ENCODE peak calls at places on chromosome 1, in eight cellular contexts. V, K, J, E, H, F, I and X are unnamed samples.

GRCh38 chr1:248807067-248807737 is 18.5 kb downstream of the SH3BP5L start:
- DNase-seq in V (no peak), K (no peak), J (no peak), E (peak; percentile 75), H (peak; percentile 55), F (peak; percentile 91), I (peak; percentile 82), X (peak; percentile 68)

GRCh38 chr1:52139817-52140540 is 1.9 kb upstream of the ZFYVE9 start:
- DNase-seq in V (peak; percentile 22), K (no peak), J (no peak), E (no peak), H (no peak), F (no peak), I (no peak), X (peak; percentile 48)

GRCh38 chr1:74571875-74572274 is 59.5 kb upstream of the LRRC53 start:
- DNase-seq in V (no peak), K (no peak), J (no peak), E (no peak), H (no peak), F (no peak), I (no peak), X (no peak)

GRCh38 chr1:160954158-160955104 is at the start of gene ITLN2:
- DNase-seq in V (no peak), K (no peak), J (no peak), E (no peak), H (peak; percentile 69), F (no peak), I (peak; percentile 77), X (peak; percentile 53)

GRCh38 chr1:9717193-9718005 is 65.9 kb downstream of the PIK3CD start:
- DNase-seq in V (peak; percentile 54), K (peak; percentile 63), J (no peak), E (no peak), H (no peak), F (peak; percentile 96), I (peak; percentile 97), X (peak; percentile 53)

GRCh38 chr1:98817830-98818229 is 156.3 kb downstream of the SNX7 start:
- DNase-seq in V (no peak), K (no peak), J (no peak), E (no peak), H (no peak), F (no peak), I (no peak), X (no peak)

GRCh38 chr1:166884971-166885370 is 8.9 kb upstream of the TADA1 start:
- DNase-seq in V (no peak), K (no peak), J (no peak), E (no peak), H (no peak), F (no peak), I (no peak), X (no peak)

GRCh38 chr1:218591966-218592365 is 246.8 kb downstream of the TGFB2 start:
- DNase-seq in V (no peak), K (no peak), J (no peak), E (no peak), H (no peak), F (no peak), I (no peak), X (no peak)

GRCh38 chr1:46809904-46810303 is 11.1 kb downstream of the CYP4B1 start:
- DNase-seq in V (no peak), K (no peak), J (no peak), E (no peak), H (no peak), F (no peak), I (no peak), X (no peak)

GRCh38 chr1:30318864-30319718 is 404.3 kb downstream of the MATN1 start:
- DNase-seq in V (no peak), K (no peak), J (no peak), E (peak; percentile 29), H (no peak), F (peak; percentile 42), I (no peak), X (peak; percentile 38)

GRCh38 chr1:79874289-79874688 is 867.8 kb upstream of the ADGRL4 start:
- DNase-seq in V (no peak), K (no peak), J (no peak), E (no peak), H (no peak), F (no peak), I (no peak), X (no peak)

GRCh38 chr1:196302420-196302819 is 305.8 kb downstream of the KCNT2 start:
- DNase-seq in V (no peak), K (no peak), J (no peak), E (no peak), H (no peak), F (no peak), I (no peak), X (no peak)

GRCh38 chr1:55702064-55702463 is 486.9 kb upstream of the USP24 start:
- DNase-seq in V (no peak), K (no peak), J (no peak), E (no peak), H (peak; percentile 25), F (no peak), I (no peak), X (no peak)

GRCh38 chr1:12600335-12600734 is 17.7 kb downstream of the DHRS3 start:
- DNase-seq in V (peak; percentile 63), K (peak; percentile 55), J (no peak), E (peak; percentile 89), H (no peak), F (no peak), I (no peak), X (peak; percentile 88)

GRCh38 chr1:172343246-172344099 is 77.0 kb upstream of the C1orf105 start:
- DNase-seq in V (no peak), K (no peak), J (no peak), E (no peak), H (no peak), F (no peak), I (no peak), X (no peak)
- TF ChIP-seq POLR2A in V (no peak), K (no peak), J (no peak), E (no peak), H (no peak), F (no peak), I (no peak), X (no peak)

GRCh38 chr1:247419326-247419725 is 3.4 kb downstream of the NLRP3 start:
- DNase-seq in V (no peak), K (no peak), J (no peak), E (no peak), H (no peak), F (no peak), I (no peak), X (no peak)

GRCh38 chr1:247421074-247421473 is 5.1 kb downstream of the NLRP3 start:
- DNase-seq in V (no peak), K (no peak), J (no peak), E (no peak), H (no peak), F (no peak), I (no peak), X (no peak)

GRCh38 chr1:247411583-247412295 is 4.2 kb upstream of the NLRP3 start:
- DNase-seq in V (no peak), K (no peak), J (no peak), E (no peak), H (no peak), F (no peak), I (peak; percentile 44), X (peak; percentile 19)

GRCh38 chr1:247417786-247418185 is 1.8 kb downstream of the NLRP3 start:
- DNase-seq in V (no peak), K (no peak), J (no peak), E (no peak), H (no peak), F (no peak), I (no peak), X (no peak)

DNA sequence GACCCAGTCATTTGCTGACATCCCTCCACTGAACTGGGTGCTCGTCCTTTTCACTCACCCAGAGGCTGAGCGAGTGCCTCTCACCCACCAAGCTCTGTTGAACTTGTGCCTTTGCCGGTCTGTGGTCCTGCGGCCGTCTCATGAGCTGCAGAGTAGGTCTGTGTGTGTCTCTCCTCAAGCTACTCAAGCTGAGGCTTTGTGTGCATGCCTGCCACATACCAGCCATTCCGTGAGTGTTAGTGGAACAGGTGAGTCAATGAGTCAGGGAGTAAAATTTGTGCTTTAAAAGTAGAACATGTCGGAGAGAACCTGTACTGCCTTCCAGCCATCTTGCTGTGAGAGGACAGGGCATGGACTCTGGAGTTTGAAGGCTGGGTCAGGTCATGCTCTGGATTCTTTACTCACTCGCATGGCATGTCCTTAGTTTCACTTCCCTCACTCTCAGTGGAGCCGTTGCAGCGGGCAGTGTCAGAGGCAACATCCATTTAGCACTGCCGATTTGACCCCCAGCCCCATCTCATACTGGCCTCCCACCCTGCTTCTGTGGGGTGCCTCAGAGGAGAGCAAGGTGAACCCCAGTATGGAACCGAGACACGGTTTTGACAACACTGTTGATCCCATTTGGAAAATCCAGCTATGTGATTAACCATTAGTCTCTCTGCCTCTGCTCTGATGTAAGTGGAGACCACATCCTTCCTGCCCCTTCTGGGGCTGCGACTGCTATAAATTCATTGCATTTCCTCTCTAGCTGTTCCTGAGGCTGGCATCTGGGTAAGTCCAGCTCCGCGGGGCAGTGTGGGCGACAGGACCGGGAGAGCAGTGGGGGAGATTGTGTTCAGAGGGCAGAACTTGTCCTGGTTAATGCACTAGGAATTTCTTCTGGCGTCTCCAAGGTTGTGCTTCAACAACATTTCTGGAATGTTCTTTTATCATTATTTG is at the start of gene NLRP3:
- DNase-seq in V (no peak), K (peak; percentile 21), J (no peak), E (no peak), H (no peak), F (peak; percentile 85), I (peak; percentile 79), X (peak; percentile 35)
- TF ChIP-seq POLR2A in V (no peak), K (no peak), J (no peak), E (peak; percentile 50), H (no peak), F (no peak), I (peak; percentile 14), X (peak; percentile 44)

GRCh38 chr1:153348511-153349362 is at the start of gene PGLYRP4:
- DNase-seq in V (no peak), K (no peak), J (no peak), E (no peak), H (no peak), F (no peak), I (no peak), X (no peak)
- TF ChIP-seq POLR2A in V (no peak), K (no peak), J (no peak), E (no peak), H (no peak), F (no peak), I (no peak), X (no peak)

GRCh38 chr1:151909167-151910149 is at the start of gene THEM4:
- DNase-seq in V (peak; percentile 96), K (peak; percentile 95), J (peak; percentile 98), E (peak; percentile 99), H (peak; percentile 99), F (peak; percentile 99), I (peak; percentile 98), X (peak; percentile 99)
- TF ChIP-seq POLR2A in V (peak; percentile 90), K (peak; percentile 63), J (peak; percentile 14), E (peak; percentile 98), H (peak; percentile 90), F (no peak), I (peak; percentile 74), X (peak; percentile 69)